ENCODE peak calls at places on chromosomes 3 and 15, in six cellular contexts. O is right atrium auricular region, K is fibroblast of lung, P is uterus, X is body of pancreas, Z is mucosa of descending colon. L is an unnamed sample.

GRCh38 chr15:100186960-100187359 is 154.8 kb downstream of the ADAMTS17 start:
- DNase-seq in O (no peak), K (no peak), P (no peak), X (no peak), Z (no peak), L (no peak)

GRCh38 chr3:71942432-71942831 is 157.5 kb upstream of the PROK2 start:
- DNase-seq in O (no peak), K (no peak), P (no peak), X (no peak), Z (no peak), L (no peak)

GRCh38 chr3:21620511-21621395 is 130.3 kb downstream of the ZNF385D start:
- DNase-seq in O (no peak), K (peak; percentile 39), P (no peak), X (no peak), Z (no peak), L (peak; percentile 19)

GRCh38 chr15:67820992-67821783 is 4.1 kb upstream of the SKOR1 start:
- DNase-seq in O (no peak), K (peak; percentile 54), P (no peak), X (peak; percentile 46), Z (no peak), L (peak; percentile 45)

GRCh38 chr3:45055032-45055410 is 28.9 kb downstream of the CLEC3B start:
- DNase-seq in O (no peak), K (peak; percentile 87), P (no peak), X (no peak), Z (no peak), L (peak; percentile 86)

GRCh38 chr3:138949002-138949418 is 2.0 kb downstream of the FOXL2NB start:
- DNase-seq in O (no peak), K (no peak), P (no peak), X (no peak), Z (no peak), L (no peak)

GRCh38 chr3:38297947-38298711 is 16.0 kb downstream of the SLC22A14 start:
- DNase-seq in O (no peak), K (peak; percentile 10), P (no peak), X (no peak), Z (no peak), L (peak; percentile 43)

GRCh38 chr15:83810110-83810509 is 156.2 kb downstream of the ADAMTSL3 start:
- DNase-seq in O (no peak), K (no peak), P (no peak), X (no peak), Z (no peak), L (no peak)

GRCh38 chr3:178325330-178325729 is 210.9 kb upstream of the KCNMB2 start:
- DNase-seq in O (no peak), K (peak; percentile 73), P (no peak), X (no peak), Z (no peak), L (peak; percentile 65)

GRCh38 chr15:56537881-56538280 is 72.9 kb upstream of the MNS1 start:
- DNase-seq in O (no peak), K (peak; percentile 6), P (no peak), X (peak; percentile 5), Z (peak; percentile 48), L (peak; percentile 5)

GRCh38 chr3:69712933-69713332 is 26.3 kb upstream of the MITF start:
- DNase-seq in O (no peak), K (no peak), P (no peak), X (no peak), Z (no peak), L (peak; percentile 56)

GRCh38 chr3:49634736-49635135 is 39.4 kb upstream of the APEH start:
- DNase-seq in O (no peak), K (no peak), P (no peak), X (no peak), Z (no peak), L (no peak)

GRCh38 chr3:114519415-114519814 is 225.6 kb downstream of the TIGIT start:
- DNase-seq in O (no peak), K (peak; percentile 77), P (no peak), X (peak; percentile 60), Z (no peak), L (peak; percentile 61)

GRCh38 chr3:13150624-13151023 is 77.4 kb upstream of the IQSEC1 start:
- DNase-seq in O (no peak), K (no peak), P (no peak), X (no peak), Z (no peak), L (no peak)

GRCh38 chr15:81085898-81086297 is 48.2 kb upstream of the CFAP161 start:
- DNase-seq in O (no peak), K (no peak), P (no peak), X (no peak), Z (no peak), L (no peak)

GRCh38 chr3:49568965-49569364 is 14.7 kb downstream of the BSN start:
- DNase-seq in O (no peak), K (no peak), P (no peak), X (no peak), Z (no peak), L (no peak)

GRCh38 chr3:54853573-54854404 is 74.1 kb downstream of the LRTM1 start:
- DNase-seq in O (peak; percentile 82), K (peak; percentile 61), P (peak; percentile 67), X (peak; percentile 64), Z (peak; percentile 60), L (peak; percentile 60)

GRCh38 chr3:151544164-151544548 is 83.3 kb upstream of the IGSF10 start:
- DNase-seq in O (no peak), K (no peak), P (no peak), X (no peak), Z (no peak), L (no peak)

GRCh38 chr3:81612768-81613167 is 148.7 kb downstream of the GBE1 start:
- DNase-seq in O (no peak), K (no peak), P (no peak), X (no peak), Z (no peak), L (no peak)

GRCh38 chr3:8757551-8758518 is 11.6 kb downstream of the OXTR start:
- DNase-seq in O (no peak), K (peak; percentile 96), P (no peak), X (no peak), Z (no peak), L (peak; percentile 87)

GRCh38 chr15:101723161-101723873 is 956 bp downstream of the TARS3 start:
- DNase-seq in O (no peak), K (peak; percentile 50), P (no peak), X (no peak), Z (no peak), L (peak; percentile 42)

GRCh38 chr15:85667491-85668424 is 127.0 kb downstream of the KLHL25 start:
- DNase-seq in O (no peak), K (peak; percentile 99), P (peak; percentile 80), X (peak; percentile 83), Z (no peak), L (peak; percentile 99)

GRCh38 chr15:92666780-92667179 is 11.2 kb upstream of the FAM174B start:
- DNase-seq in O (peak; percentile 70), K (no peak), P (no peak), X (peak; percentile 70), Z (no peak), L (peak; percentile 22)

DNA sequence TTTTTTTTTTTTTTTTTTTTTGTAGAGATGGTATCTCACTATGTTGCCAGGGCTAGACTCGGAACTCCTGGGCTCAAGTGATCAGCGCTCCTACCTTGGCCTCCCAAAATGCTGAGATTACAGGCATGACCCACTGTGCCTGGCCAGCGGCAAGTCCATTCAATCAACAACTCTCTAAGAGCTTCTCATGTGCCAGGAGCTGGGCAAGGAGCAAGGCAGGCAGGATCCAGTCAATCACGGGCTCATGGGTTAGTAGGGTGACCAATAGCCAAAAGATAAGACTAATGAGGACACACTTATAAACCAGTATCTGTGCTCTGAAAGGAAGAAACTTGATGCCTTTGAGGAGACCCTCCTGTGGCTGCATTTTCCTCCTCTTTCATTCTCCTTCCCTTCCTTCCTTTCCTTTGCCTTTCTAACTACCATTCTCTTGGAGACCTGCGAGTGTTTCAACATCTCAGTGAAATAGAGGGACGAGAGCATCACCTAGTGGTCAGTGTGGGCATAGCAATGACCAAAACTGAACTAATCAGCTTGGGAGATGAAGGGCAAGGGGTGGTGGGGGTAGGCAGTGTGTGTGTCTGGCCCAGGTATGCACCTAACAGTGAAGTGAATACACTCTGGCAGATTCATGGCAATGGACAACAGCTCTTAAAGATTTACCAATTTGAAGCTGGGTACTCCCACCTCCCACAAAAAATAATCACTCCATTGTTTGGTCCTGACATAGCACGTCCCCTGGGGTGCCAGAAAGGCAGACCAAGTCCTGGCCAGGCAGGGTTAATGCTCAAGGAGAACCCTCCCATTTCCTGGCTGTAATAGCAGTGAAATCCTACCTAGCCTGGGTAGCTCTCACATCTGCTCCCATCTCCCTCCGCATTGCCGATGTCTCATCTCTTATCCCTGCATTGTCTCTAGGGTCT is 6.2 kb downstream of the RPP25 start:
- DNase-seq in O (peak; percentile 86), K (peak; percentile 49), P (peak; percentile 83), X (peak; percentile 83), Z (no peak), L (peak; percentile 70)
- TF ChIP-seq CTCF in O (peak; percentile 99), K (peak; percentile 100), P (peak; percentile 96), X (peak; percentile 99), Z (peak; percentile 88), L (peak; percentile 100)

GRCh38 chr15:25933456-25934158 is 70.5 kb upstream of the ATP10A start:
- DNase-seq in O (peak; percentile 75), K (peak; percentile 78), P (peak; percentile 27), X (peak; percentile 67), Z (no peak), L (peak; percentile 85)
- H3K4me3 ChIP-seq in O (peak overlapping the region; percentile 37), K (peak overlapping the region; percentile 49), P (no peak overlapping the region), X (no peak overlapping the region), Z (no peak overlapping the region), L (peak overlapping the region; percentile 37)

DNA sequence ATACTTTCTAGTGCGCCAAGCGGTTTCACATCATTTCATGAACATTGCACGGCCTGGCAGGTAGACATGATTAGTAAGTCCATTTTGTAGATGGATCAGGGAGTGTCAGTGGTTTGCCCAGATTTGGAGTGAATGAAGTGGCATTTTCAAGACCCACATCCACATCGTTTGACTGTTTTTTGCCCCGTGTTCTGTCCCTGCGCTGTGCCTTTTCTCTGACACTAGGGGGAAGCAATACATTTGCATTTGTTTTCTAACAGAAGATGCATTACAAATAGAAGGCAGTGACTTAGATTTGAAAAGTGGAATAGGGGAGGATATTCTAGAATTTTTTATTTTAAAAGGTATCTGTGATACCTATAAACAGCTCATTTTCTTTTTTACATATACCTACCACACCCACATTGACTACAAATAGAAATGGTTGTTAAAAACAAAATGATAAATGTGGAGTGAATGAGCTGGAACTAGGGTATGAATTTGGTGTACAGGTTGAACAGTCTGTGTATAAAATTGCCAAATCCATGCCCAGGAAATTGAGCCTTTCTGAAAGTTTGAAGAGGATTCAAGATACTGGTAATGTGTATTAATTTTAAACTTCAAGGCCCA is 98.0 kb downstream of the USP13 start:
- DNase-seq in O (no peak), K (peak; percentile 13), P (no peak), X (no peak), Z (no peak), L (peak; percentile 39)
- TF ChIP-seq CTCF in O (peak; percentile 16), K (peak; percentile 75), P (no peak), X (peak; percentile 52), Z (no peak), L (peak; percentile 77)

GRCh38 chr15:64245405-64245804 is 82.6 kb upstream of the PPIB start:
- DNase-seq in O (no peak), K (no peak), P (no peak), X (no peak), Z (no peak), L (no peak)

GRCh38 chr15:64247535-64247905 is 84.7 kb upstream of the PPIB start:
- DNase-seq in O (no peak), K (no peak), P (no peak), X (no peak), Z (no peak), L (no peak)

GRCh38 chr15:64247906-64248541 is 85.2 kb upstream of the PPIB start:
- DNase-seq in O (no peak), K (peak; percentile 93), P (peak; percentile 24), X (peak; percentile 87), Z (no peak), L (peak; percentile 91)

GRCh38 chr15:64249406-64249805 is 86.6 kb upstream of the PPIB start:
- DNase-seq in O (no peak), K (peak; percentile 63), P (no peak), X (peak; percentile 49), Z (no peak), L (no peak)

GRCh38 chr15:64246364-64247189 is 83.8 kb upstream of the PPIB start:
- DNase-seq in O (no peak), K (peak; percentile 95), P (peak; percentile 29), X (no peak), Z (no peak), L (peak; percentile 96)
- H3K4me3 ChIP-seq in O (no peak overlapping the region), K (no peak overlapping the region), P (no peak overlapping the region), X (no peak overlapping the region), Z (no peak overlapping the region), L (no peak overlapping the region)